ENCODE peak calls at places on chromosomes 5 and 9, in eight cellular contexts. One of them, this sample, is unnamed.

GRCh38 chr9:21060919-21061561 is 16.7 kb downstream of the IFNB1 start:
- DNase-seq in stomach: no peak
- DNase-seq in esophagus squamous epithelium: no peak
- DNase-seq in uterus: no peak
- DNase-seq in A549: no peak
- DNase-seq in vagina: no peak
- DNase-seq in HCT116: no peak
- DNase-seq in transverse colon: peak; percentile 10
- DNase-seq in this sample: no peak

GRCh38 chr5:35162848-35163770 is 67.2 kb downstream of the PRLR start:
- DNase-seq in stomach: no peak
- DNase-seq in esophagus squamous epithelium: no peak
- DNase-seq in uterus: no peak
- DNase-seq in A549: no peak
- DNase-seq in vagina: no peak
- DNase-seq in HCT116: no peak
- DNase-seq in transverse colon: no peak
- DNase-seq in this sample: no peak

GRCh38 chr5:74942622-74943286 is 76.6 kb upstream of the FAM169A start:
- DNase-seq in stomach: no peak
- DNase-seq in esophagus squamous epithelium: no peak
- DNase-seq in uterus: no peak
- DNase-seq in A549: no peak
- DNase-seq in vagina: no peak
- DNase-seq in HCT116: no peak
- DNase-seq in transverse colon: no peak
- DNase-seq in this sample: no peak

GRCh38 chr9:75918154-75918553 is 27.7 kb downstream of the PCSK5 start:
- DNase-seq in stomach: no peak
- DNase-seq in esophagus squamous epithelium: no peak
- DNase-seq in uterus: no peak
- DNase-seq in A549: no peak
- DNase-seq in vagina: no peak
- DNase-seq in HCT116: peak; percentile 76
- DNase-seq in transverse colon: no peak
- DNase-seq in this sample: no peak

GRCh38 chr9:107600060-107600573 is 110.5 kb upstream of the KLF4 start:
- DNase-seq in stomach: no peak
- DNase-seq in esophagus squamous epithelium: no peak
- DNase-seq in uterus: peak; percentile 65
- DNase-seq in A549: no peak
- DNase-seq in vagina: peak; percentile 91
- DNase-seq in HCT116: no peak
- DNase-seq in transverse colon: no peak
- DNase-seq in this sample: no peak

GRCh38 chr9:87685871-87686519 is 39.9 kb upstream of the CTSL start:
- DNase-seq in stomach: no peak
- DNase-seq in esophagus squamous epithelium: no peak
- DNase-seq in uterus: no peak
- DNase-seq in A549: no peak
- DNase-seq in vagina: peak; percentile 77
- DNase-seq in HCT116: no peak
- DNase-seq in transverse colon: peak; percentile 17
- DNase-seq in this sample: no peak

GRCh38 chr5:130885027-130885426 is 280.0 kb downstream of the HINT1 start:
- DNase-seq in stomach: no peak
- DNase-seq in esophagus squamous epithelium: no peak
- DNase-seq in uterus: no peak
- DNase-seq in A549: peak; percentile 25
- DNase-seq in vagina: no peak
- DNase-seq in HCT116: no peak
- DNase-seq in transverse colon: peak; percentile 54
- DNase-seq in this sample: no peak

GRCh38 chr9:126652140-126652558 is 38.4 kb downstream of the LMX1B start:
- DNase-seq in stomach: peak; percentile 86
- DNase-seq in esophagus squamous epithelium: no peak
- DNase-seq in uterus: no peak
- DNase-seq in A549: no peak
- DNase-seq in vagina: no peak
- DNase-seq in HCT116: no peak
- DNase-seq in transverse colon: peak; percentile 73
- DNase-seq in this sample: no peak

GRCh38 chr9:72305102-72305546 is 59.9 kb downstream of the ZFAND5 start:
- DNase-seq in stomach: peak; percentile 85
- DNase-seq in esophagus squamous epithelium: peak; percentile 24
- DNase-seq in uterus: peak; percentile 64
- DNase-seq in A549: peak; percentile 99
- DNase-seq in vagina: peak; percentile 97
- DNase-seq in HCT116: peak; percentile 95
- DNase-seq in transverse colon: peak; percentile 89
- DNase-seq in this sample: peak; percentile 64

GRCh38 chr5:143011621-143012020 is 241.4 kb downstream of the ARHGAP26 start:
- DNase-seq in stomach: no peak
- DNase-seq in esophagus squamous epithelium: no peak
- DNase-seq in uterus: no peak
- DNase-seq in A549: no peak
- DNase-seq in vagina: no peak
- DNase-seq in HCT116: no peak
- DNase-seq in transverse colon: no peak
- DNase-seq in this sample: no peak

GRCh38 chr5:136364307-136364706 is 1.0 kb downstream of the TRPC7 start:
- DNase-seq in stomach: no peak
- DNase-seq in esophagus squamous epithelium: no peak
- DNase-seq in uterus: no peak
- DNase-seq in A549: peak; percentile 7
- DNase-seq in vagina: no peak
- DNase-seq in HCT116: no peak
- DNase-seq in transverse colon: no peak
- DNase-seq in this sample: no peak

GRCh38 chr5:127885176-127885575 is 182.0 kb downstream of the CCDC192 start:
- DNase-seq in stomach: no peak
- DNase-seq in esophagus squamous epithelium: no peak
- DNase-seq in uterus: no peak
- DNase-seq in A549: peak; percentile 90
- DNase-seq in vagina: no peak
- DNase-seq in HCT116: no peak
- DNase-seq in transverse colon: peak; percentile 49
- DNase-seq in this sample: no peak

GRCh38 chr5:172727551-172727950 is 43.4 kb downstream of the DUSP1 start:
- DNase-seq in stomach: no peak
- DNase-seq in esophagus squamous epithelium: no peak
- DNase-seq in uterus: no peak
- DNase-seq in A549: no peak
- DNase-seq in vagina: no peak
- DNase-seq in HCT116: no peak
- DNase-seq in transverse colon: no peak
- DNase-seq in this sample: no peak

GRCh38 chr5:136249678-136250266 is 56.8 kb upstream of the SMIM32 start:
- DNase-seq in stomach: peak; percentile 55
- DNase-seq in esophagus squamous epithelium: no peak
- DNase-seq in uterus: peak; percentile 20
- DNase-seq in A549: peak; percentile 70
- DNase-seq in vagina: no peak
- DNase-seq in HCT116: peak; percentile 54
- DNase-seq in transverse colon: peak; percentile 55
- DNase-seq in this sample: peak; percentile 59

GRCh38 chr9:116287721-116288120 is 134.1 kb downstream of the PAPPA start:
- DNase-seq in stomach: no peak
- DNase-seq in esophagus squamous epithelium: no peak
- DNase-seq in uterus: no peak
- DNase-seq in A549: no peak
- DNase-seq in vagina: no peak
- DNase-seq in HCT116: no peak
- DNase-seq in transverse colon: no peak
- DNase-seq in this sample: no peak

GRCh38 chr9:81562221-81563019 is 126.9 kb downstream of the TLE1 start:
- DNase-seq in stomach: peak; percentile 62
- DNase-seq in esophagus squamous epithelium: no peak
- DNase-seq in uterus: no peak
- DNase-seq in A549: peak; percentile 51
- DNase-seq in vagina: no peak
- DNase-seq in HCT116: peak; percentile 74
- DNase-seq in transverse colon: no peak
- DNase-seq in this sample: peak; percentile 55

GRCh38 chr5:135234242-135235000 is 164.6 kb downstream of the MACROH2A1 start:
- DNase-seq in stomach: peak; percentile 41
- DNase-seq in esophagus squamous epithelium: no peak
- DNase-seq in uterus: no peak
- DNase-seq in A549: no peak
- DNase-seq in vagina: no peak
- DNase-seq in HCT116: no peak
- DNase-seq in transverse colon: no peak
- DNase-seq in this sample: no peak

GRCh38 chr9:89312154-89312616 is 1.2 kb downstream of the CKS2 start:
- DNase-seq in stomach: no peak
- DNase-seq in esophagus squamous epithelium: no peak
- DNase-seq in uterus: no peak
- DNase-seq in A549: peak; percentile 32
- DNase-seq in vagina: no peak
- DNase-seq in HCT116: no peak
- DNase-seq in transverse colon: no peak
- DNase-seq in this sample: no peak

GRCh38 chr5:169904568-169904967 is 75.7 kb downstream of the INSYN2B start:
- DNase-seq in stomach: no peak
- DNase-seq in esophagus squamous epithelium: no peak
- DNase-seq in uterus: no peak
- DNase-seq in A549: no peak
- DNase-seq in vagina: no peak
- DNase-seq in HCT116: no peak
- DNase-seq in transverse colon: no peak
- DNase-seq in this sample: no peak

GRCh38 chr5:115723224-115723623 is 93.2 kb downstream of the CDO1 start:
- DNase-seq in stomach: no peak
- DNase-seq in esophagus squamous epithelium: no peak
- DNase-seq in uterus: no peak
- DNase-seq in A549: no peak
- DNase-seq in vagina: no peak
- DNase-seq in HCT116: no peak
- DNase-seq in transverse colon: no peak
- DNase-seq in this sample: no peak

DNA sequence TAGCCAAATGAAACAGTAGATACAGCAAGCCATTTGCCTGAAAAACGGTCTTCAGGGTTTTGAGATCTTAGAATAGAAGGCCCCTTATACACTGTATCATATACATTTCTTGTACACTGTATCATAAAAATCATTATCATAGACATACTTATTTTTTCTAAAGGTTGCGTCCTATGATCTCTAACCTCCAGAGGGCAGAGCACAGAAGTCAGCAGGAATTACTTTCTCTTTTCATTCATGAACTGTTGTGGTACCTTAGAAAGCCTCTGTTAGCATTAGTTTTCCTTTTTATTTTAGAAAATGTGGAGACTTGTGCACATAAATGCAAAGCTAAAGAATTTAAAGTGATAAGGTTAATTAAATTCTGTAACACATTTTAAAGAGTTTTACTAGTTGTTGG is 115.4 kb downstream of the OXCT1 start:
- DNase-seq in stomach: no peak
- DNase-seq in esophagus squamous epithelium: no peak
- DNase-seq in uterus: no peak
- DNase-seq in A549: no peak
- DNase-seq in vagina: no peak
- DNase-seq in HCT116: no peak
- DNase-seq in transverse colon: no peak
- DNase-seq in this sample: no peak
- TF ChIP-seq CTCF in stomach: no peak
- TF ChIP-seq CTCF in esophagus squamous epithelium: no peak
- TF ChIP-seq CTCF in uterus: no peak
- TF ChIP-seq CTCF in A549: peak; percentile 39
- TF ChIP-seq CTCF in vagina: no peak
- TF ChIP-seq CTCF in HCT116: peak; percentile 21
- TF ChIP-seq CTCF in transverse colon: peak; percentile 14
- TF ChIP-seq CTCF in this sample: no peak

DNA sequence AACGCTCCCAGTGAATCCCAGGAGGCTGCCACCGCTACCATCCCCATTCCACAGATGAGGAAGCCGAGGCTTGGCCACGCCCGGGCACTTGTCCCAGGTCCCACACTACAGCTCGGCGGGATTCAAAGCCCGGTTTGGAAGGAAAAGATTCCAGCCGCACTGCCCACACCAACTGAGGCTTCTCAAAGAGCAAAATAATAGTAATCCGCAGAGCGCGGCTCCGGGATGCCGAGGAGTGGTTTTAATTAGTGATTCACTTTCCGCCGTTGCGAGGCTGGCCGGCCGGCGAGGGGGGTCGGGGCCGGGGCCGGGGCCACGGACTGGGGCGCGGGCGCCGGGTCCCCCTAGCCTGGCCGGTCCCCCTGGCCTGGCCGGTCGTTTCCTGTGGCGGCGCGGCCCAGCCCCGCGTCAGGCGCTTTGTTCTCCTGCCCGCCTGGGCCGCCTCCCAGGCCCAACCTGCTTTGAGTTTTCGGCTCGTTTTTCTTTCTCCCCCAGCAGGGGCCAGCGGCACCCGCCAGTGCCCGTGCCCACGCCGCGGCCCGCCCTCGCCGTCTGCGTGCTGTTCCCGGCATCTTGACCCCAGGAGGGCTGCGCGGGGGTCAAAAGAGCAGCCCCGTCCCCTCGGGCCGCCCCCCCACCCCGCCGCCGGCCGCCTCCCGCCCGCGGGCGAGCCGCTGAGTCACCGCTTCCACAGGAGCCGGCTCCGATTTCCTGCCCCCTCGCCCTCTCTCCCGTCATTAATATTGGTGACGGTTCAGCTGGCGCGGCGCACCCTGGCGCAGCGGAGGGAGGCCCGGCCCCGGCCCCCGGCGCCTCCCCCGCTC is 31.2 kb downstream of the FGF18 start:
- DNase-seq in stomach: peak; percentile 48
- DNase-seq in esophagus squamous epithelium: no peak
- DNase-seq in uterus: peak; percentile 77
- DNase-seq in A549: no peak
- DNase-seq in vagina: no peak
- DNase-seq in HCT116: no peak
- DNase-seq in transverse colon: peak; percentile 36
- DNase-seq in this sample: no peak
- TF ChIP-seq POLR2A in stomach: no peak
- TF ChIP-seq POLR2A in esophagus squamous epithelium: no peak
- TF ChIP-seq POLR2A in uterus: no peak
- TF ChIP-seq POLR2A in A549: no peak
- TF ChIP-seq POLR2A in vagina: no peak
- TF ChIP-seq POLR2A in HCT116: no peak
- TF ChIP-seq POLR2A in transverse colon: no peak
- TF ChIP-seq POLR2A in this sample: no peak

GRCh38 chr9:136920832-136921231 is 23.7 kb downstream of the FBXW5 start:
- DNase-seq in stomach: no peak
- DNase-seq in esophagus squamous epithelium: no peak
- DNase-seq in uterus: no peak
- DNase-seq in A549: no peak
- DNase-seq in vagina: no peak
- DNase-seq in HCT116: no peak
- DNase-seq in transverse colon: no peak
- DNase-seq in this sample: no peak
- TF ChIP-seq CTCF in stomach: no peak
- TF ChIP-seq CTCF in esophagus squamous epithelium: no peak
- TF ChIP-seq CTCF in uterus: no peak
- TF ChIP-seq CTCF in A549: no peak
- TF ChIP-seq CTCF in vagina: no peak
- TF ChIP-seq CTCF in HCT116: no peak
- TF ChIP-seq CTCF in transverse colon: no peak
- TF ChIP-seq CTCF in this sample: no peak

GRCh38 chr5:146203011-146203871 is at the start of gene RBM27:
- DNase-seq in stomach: peak; percentile 98
- DNase-seq in esophagus squamous epithelium: peak; percentile 81
- DNase-seq in uterus: peak; percentile 98
- DNase-seq in A549: peak; percentile 99
- DNase-seq in vagina: peak; percentile 99
- DNase-seq in HCT116: peak; percentile 98
- DNase-seq in transverse colon: peak; percentile 97
- DNase-seq in this sample: peak; percentile 96
- TF ChIP-seq POLR2A in stomach: no peak
- TF ChIP-seq POLR2A in esophagus squamous epithelium: no peak
- TF ChIP-seq POLR2A in uterus: peak; percentile 63
- TF ChIP-seq POLR2A in A549: peak; percentile 46
- TF ChIP-seq POLR2A in vagina: peak; percentile 48
- TF ChIP-seq POLR2A in HCT116: no peak
- TF ChIP-seq POLR2A in transverse colon: peak; percentile 78
- TF ChIP-seq POLR2A in this sample: peak; percentile 46